ENCODE peak calls at places on chromosomes 2 and 18, in nine cellular contexts. One of them, this sample, is unnamed.
A peak's percentile ranks its signal among the peaks of the same experiment; 100 is the strongest.

GRCh38 chr2:160268382-160268781 is 68.3 kb upstream of the ITGB6 start:
- DNase-seq in caudate nucleus: no peak
- DNase-seq in OCI-LY7: no peak
- DNase-seq in H1: no peak
- DNase-seq in colonic mucosa: no peak
- DNase-seq in pancreas: no peak
- DNase-seq in GM23338: no peak
- DNase-seq in heart right ventricle: no peak
- DNase-seq in Panc1: no peak
- DNase-seq in this sample: no peak

GRCh38 chr2:142682528-142682927 is 194.9 kb upstream of the KYNU start:
- DNase-seq in pancreas: no peak
- DNase-seq in OCI-LY7: no peak
- DNase-seq in H1: no peak
- DNase-seq in caudate nucleus: no peak
- DNase-seq in heart right ventricle: no peak
- DNase-seq in Panc1: no peak
- DNase-seq in GM23338: no peak
- DNase-seq in colonic mucosa: no peak
- DNase-seq in this sample: no peak

GRCh38 chr2:238908960-238909951 is 61.4 kb downstream of the TWIST2 start:
- DNase-seq in caudate nucleus: no peak
- DNase-seq in pancreas: peak; percentile 13
- DNase-seq in GM23338: peak; percentile 40
- DNase-seq in Panc1: no peak
- DNase-seq in heart right ventricle: no peak
- DNase-seq in OCI-LY7: no peak
- DNase-seq in colonic mucosa: no peak
- DNase-seq in H1: no peak
- DNase-seq in this sample: peak; percentile 75

GRCh38 chr2:203582468-203582867 is 47.4 kb upstream of the RAPH1 start:
- DNase-seq in H1: no peak
- DNase-seq in GM23338: no peak
- DNase-seq in pancreas: no peak
- DNase-seq in OCI-LY7: no peak
- DNase-seq in Panc1: no peak
- DNase-seq in caudate nucleus: no peak
- DNase-seq in colonic mucosa: peak; percentile 56
- DNase-seq in heart right ventricle: peak; percentile 18
- DNase-seq in this sample: no peak

GRCh38 chr2:96841707-96842495 is 1.9 kb downstream of the ANKRD23 start:
- DNase-seq in OCI-LY7: no peak
- DNase-seq in heart right ventricle: no peak
- DNase-seq in GM23338: no peak
- DNase-seq in H1: no peak
- DNase-seq in colonic mucosa: no peak
- DNase-seq in pancreas: no peak
- DNase-seq in Panc1: no peak
- DNase-seq in caudate nucleus: no peak
- DNase-seq in this sample: no peak

GRCh38 chr2:24774373-24774772 is 18.8 kb downstream of the PTRHD1 start:
- DNase-seq in caudate nucleus: no peak
- DNase-seq in heart right ventricle: no peak
- DNase-seq in GM23338: no peak
- DNase-seq in H1: no peak
- DNase-seq in pancreas: no peak
- DNase-seq in Panc1: no peak
- DNase-seq in OCI-LY7: no peak
- DNase-seq in colonic mucosa: no peak
- DNase-seq in this sample: no peak

GRCh38 chr18:36265035-36265434 is 32.5 kb upstream of the FHOD3 start:
- DNase-seq in pancreas: no peak
- DNase-seq in GM23338: no peak
- DNase-seq in colonic mucosa: no peak
- DNase-seq in heart right ventricle: no peak
- DNase-seq in H1: no peak
- DNase-seq in caudate nucleus: no peak
- DNase-seq in Panc1: no peak
- DNase-seq in OCI-LY7: no peak
- DNase-seq in this sample: no peak

GRCh38 chr2:240287496-240288086 is 147.1 kb upstream of the OTOS start:
- DNase-seq in Panc1: no peak
- DNase-seq in OCI-LY7: no peak
- DNase-seq in heart right ventricle: no peak
- DNase-seq in pancreas: no peak
- DNase-seq in colonic mucosa: no peak
- DNase-seq in GM23338: no peak
- DNase-seq in caudate nucleus: no peak
- DNase-seq in H1: peak; percentile 33
- DNase-seq in this sample: peak; percentile 54

GRCh38 chr18:57833441-57834101 is 30.5 kb upstream of the ATP8B1 start:
- DNase-seq in GM23338: peak; percentile 13
- DNase-seq in OCI-LY7: no peak
- DNase-seq in pancreas: no peak
- DNase-seq in Panc1: no peak
- DNase-seq in caudate nucleus: no peak
- DNase-seq in colonic mucosa: peak; percentile 34
- DNase-seq in H1: no peak
- DNase-seq in heart right ventricle: no peak
- DNase-seq in this sample: no peak

GRCh38 chr2:240774856-240775255 is 45.2 kb downstream of the KIF1A start:
- DNase-seq in GM23338: no peak
- DNase-seq in H1: no peak
- DNase-seq in pancreas: no peak
- DNase-seq in Panc1: no peak
- DNase-seq in heart right ventricle: no peak
- DNase-seq in colonic mucosa: no peak
- DNase-seq in OCI-LY7: no peak
- DNase-seq in caudate nucleus: no peak
- DNase-seq in this sample: no peak

GRCh38 chr2:161418715-161419337 is 2.7 kb downstream of the TBR1 start:
- DNase-seq in Panc1: no peak
- DNase-seq in H1: peak; percentile 78
- DNase-seq in OCI-LY7: no peak
- DNase-seq in caudate nucleus: no peak
- DNase-seq in pancreas: no peak
- DNase-seq in colonic mucosa: peak; percentile 29
- DNase-seq in heart right ventricle: no peak
- DNase-seq in GM23338: peak; percentile 70
- DNase-seq in this sample: peak; percentile 87

GRCh38 chr18:8423051-8423558 is 186.1 kb upstream of the RAB12 start:
- DNase-seq in GM23338: no peak
- DNase-seq in OCI-LY7: no peak
- DNase-seq in colonic mucosa: no peak
- DNase-seq in pancreas: no peak
- DNase-seq in H1: no peak
- DNase-seq in Panc1: no peak
- DNase-seq in caudate nucleus: no peak
- DNase-seq in heart right ventricle: no peak
- DNase-seq in this sample: no peak

GRCh38 chr2:64753384-64753783 is 99.7 kb upstream of the SERTAD2 start:
- DNase-seq in colonic mucosa: no peak
- DNase-seq in heart right ventricle: no peak
- DNase-seq in caudate nucleus: no peak
- DNase-seq in OCI-LY7: no peak
- DNase-seq in H1: no peak
- DNase-seq in pancreas: no peak
- DNase-seq in Panc1: no peak
- DNase-seq in GM23338: no peak
- DNase-seq in this sample: no peak

GRCh38 chr18:78563110-78563509 is 416.5 kb upstream of the SALL3 start:
- DNase-seq in pancreas: no peak
- DNase-seq in heart right ventricle: no peak
- DNase-seq in OCI-LY7: no peak
- DNase-seq in colonic mucosa: no peak
- DNase-seq in Panc1: no peak
- DNase-seq in caudate nucleus: no peak
- DNase-seq in GM23338: no peak
- DNase-seq in H1: no peak
- DNase-seq in this sample: no peak

GRCh38 chr18:70490008-70490933 is 201.4 kb downstream of the SOCS6 start:
- DNase-seq in OCI-LY7: peak; percentile 25
- DNase-seq in colonic mucosa: peak; percentile 54
- DNase-seq in GM23338: peak; percentile 76
- DNase-seq in Panc1: peak; percentile 24
- DNase-seq in heart right ventricle: peak; percentile 23
- DNase-seq in pancreas: no peak
- DNase-seq in caudate nucleus: no peak
- DNase-seq in H1: no peak
- DNase-seq in this sample: peak; percentile 75

GRCh38 chr2:23803965-23804542 is 122.9 kb downstream of the ATAD2B start:
- DNase-seq in H1: no peak
- DNase-seq in OCI-LY7: peak; percentile 31
- DNase-seq in caudate nucleus: no peak
- DNase-seq in Panc1: no peak
- DNase-seq in pancreas: peak; percentile 39
- DNase-seq in GM23338: peak; percentile 68
- DNase-seq in colonic mucosa: no peak
- DNase-seq in heart right ventricle: peak; percentile 17
- DNase-seq in this sample: peak; percentile 73

GRCh38 chr18:74806700-74807416 is 209.2 kb downstream of the ZNF407 start:
- DNase-seq in heart right ventricle: no peak
- DNase-seq in caudate nucleus: no peak
- DNase-seq in pancreas: no peak
- DNase-seq in H1: no peak
- DNase-seq in GM23338: no peak
- DNase-seq in Panc1: peak; percentile 97
- DNase-seq in OCI-LY7: peak; percentile 64
- DNase-seq in colonic mucosa: no peak
- DNase-seq in this sample: no peak

GRCh38 chr18:74806073-74806472 is 208.4 kb downstream of the ZNF407 start:
- DNase-seq in colonic mucosa: peak; percentile 59
- DNase-seq in caudate nucleus: no peak
- DNase-seq in H1: no peak
- DNase-seq in pancreas: no peak
- DNase-seq in heart right ventricle: no peak
- DNase-seq in OCI-LY7: no peak
- DNase-seq in GM23338: no peak
- DNase-seq in Panc1: no peak
- DNase-seq in this sample: peak; percentile 67

GRCh38 chr18:74803769-74804168 is 206.1 kb downstream of the ZNF407 start:
- DNase-seq in Panc1: no peak
- DNase-seq in GM23338: peak; percentile 7
- DNase-seq in OCI-LY7: no peak
- DNase-seq in colonic mucosa: no peak
- DNase-seq in H1: no peak
- DNase-seq in heart right ventricle: no peak
- DNase-seq in pancreas: no peak
- DNase-seq in caudate nucleus: no peak
- DNase-seq in this sample: no peak

GRCh38 chr18:74803117-74803516 is 205.4 kb downstream of the ZNF407 start:
- DNase-seq in caudate nucleus: no peak
- DNase-seq in pancreas: no peak
- DNase-seq in Panc1: no peak
- DNase-seq in OCI-LY7: no peak
- DNase-seq in heart right ventricle: no peak
- DNase-seq in H1: no peak
- DNase-seq in GM23338: peak; percentile 19
- DNase-seq in colonic mucosa: no peak
- DNase-seq in this sample: no peak

GRCh38 chr18:74804677-74805076 is 207.0 kb downstream of the ZNF407 start:
- DNase-seq in OCI-LY7: peak; percentile 20
- DNase-seq in heart right ventricle: no peak
- DNase-seq in Panc1: no peak
- DNase-seq in pancreas: no peak
- DNase-seq in colonic mucosa: no peak
- DNase-seq in GM23338: peak; percentile 10
- DNase-seq in caudate nucleus: no peak
- DNase-seq in H1: no peak
- DNase-seq in this sample: no peak
- H3K27ac ChIP-seq in OCI-LY7: no peak overlapping the region
- H3K27ac ChIP-seq in heart right ventricle: no peak overlapping the region
- H3K27ac ChIP-seq in Panc1: no peak overlapping the region
- H3K27ac ChIP-seq in pancreas: no peak overlapping the region
- H3K27ac ChIP-seq in colonic mucosa: no peak overlapping the region
- H3K27ac ChIP-seq in GM23338: no peak overlapping the region
- H3K27ac ChIP-seq in caudate nucleus: no peak overlapping the region
- H3K27ac ChIP-seq in H1: no peak overlapping the region
- H3K27ac ChIP-seq in this sample: no peak overlapping the region

DNA sequence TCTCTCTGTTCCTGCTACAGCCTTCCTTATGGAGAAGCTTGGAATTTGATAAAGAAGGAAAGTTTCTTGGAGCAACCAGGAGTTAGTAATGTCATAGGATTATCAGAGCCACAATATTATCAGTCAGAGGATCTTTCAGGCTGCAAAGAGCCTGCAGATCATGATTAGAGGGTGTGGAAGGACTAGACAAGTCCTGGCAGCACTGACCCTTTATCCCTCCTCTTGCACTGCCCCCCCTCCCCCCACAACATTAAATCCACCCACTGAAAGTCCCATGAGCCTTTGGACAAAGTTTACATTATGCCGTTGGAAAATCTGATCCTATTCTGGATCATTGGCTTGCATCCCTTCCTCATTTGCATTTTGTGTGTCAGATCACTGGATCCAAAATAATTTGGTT is 18.7 kb upstream of the IMPA2 start:
- DNase-seq in caudate nucleus: no peak
- DNase-seq in OCI-LY7: no peak
- DNase-seq in Panc1: no peak
- DNase-seq in pancreas: no peak
- DNase-seq in H1: no peak
- DNase-seq in heart right ventricle: no peak
- DNase-seq in GM23338: no peak
- DNase-seq in colonic mucosa: no peak
- DNase-seq in this sample: no peak
- H3K27ac ChIP-seq in caudate nucleus: no peak overlapping the region
- H3K27ac ChIP-seq in OCI-LY7: no peak overlapping the region
- H3K27ac ChIP-seq in Panc1: no peak overlapping the region
- H3K27ac ChIP-seq in pancreas: no peak overlapping the region
- H3K27ac ChIP-seq in H1: no peak overlapping the region
- H3K27ac ChIP-seq in heart right ventricle: no peak overlapping the region
- H3K27ac ChIP-seq in GM23338: no peak overlapping the region
- H3K27ac ChIP-seq in colonic mucosa: no peak overlapping the region
- H3K27ac ChIP-seq in this sample: no peak overlapping the region

DNA sequence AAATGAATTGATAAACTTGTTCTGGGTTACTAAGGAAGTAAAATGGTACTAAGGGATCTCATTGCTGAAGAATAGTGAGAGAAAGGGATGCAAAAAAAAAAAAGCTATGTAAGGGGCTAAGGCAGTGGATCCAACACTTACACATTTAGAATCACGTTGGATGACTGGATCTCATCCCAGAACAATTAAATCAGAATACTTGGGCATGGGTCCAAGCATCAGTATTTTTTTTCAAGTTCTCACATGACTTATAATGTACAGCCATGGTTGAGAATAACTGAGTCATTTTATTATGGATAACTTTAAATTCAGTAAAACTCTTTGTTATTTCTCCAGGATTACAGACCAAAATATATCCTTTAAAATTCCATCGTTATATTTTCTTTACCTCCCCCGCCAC is 8.5 kb downstream of the DSC1 start:
- DNase-seq in GM23338: no peak
- DNase-seq in H1: no peak
- DNase-seq in heart right ventricle: no peak
- DNase-seq in colonic mucosa: no peak
- DNase-seq in Panc1: no peak
- DNase-seq in pancreas: no peak
- DNase-seq in caudate nucleus: no peak
- DNase-seq in OCI-LY7: no peak
- DNase-seq in this sample: no peak
- H3K27ac ChIP-seq in GM23338: no peak overlapping the region
- H3K27ac ChIP-seq in H1: no peak overlapping the region
- H3K27ac ChIP-seq in heart right ventricle: no peak overlapping the region
- H3K27ac ChIP-seq in colonic mucosa: no peak overlapping the region
- H3K27ac ChIP-seq in Panc1: no peak overlapping the region
- H3K27ac ChIP-seq in pancreas: no peak overlapping the region
- H3K27ac ChIP-seq in caudate nucleus: no peak overlapping the region
- H3K27ac ChIP-seq in OCI-LY7: no peak overlapping the region
- H3K27ac ChIP-seq in this sample: no peak overlapping the region

GRCh38 chr2:1499033-1499795 is 86.0 kb downstream of the TPO start:
- DNase-seq in Panc1: no peak
- DNase-seq in pancreas: no peak
- DNase-seq in colonic mucosa: no peak
- DNase-seq in OCI-LY7: no peak
- DNase-seq in H1: no peak
- DNase-seq in GM23338: no peak
- DNase-seq in heart right ventricle: no peak
- DNase-seq in caudate nucleus: no peak
- DNase-seq in this sample: no peak
- H3K27ac ChIP-seq in Panc1: no peak overlapping the region
- H3K27ac ChIP-seq in pancreas: no peak overlapping the region
- H3K27ac ChIP-seq in colonic mucosa: no peak overlapping the region
- H3K27ac ChIP-seq in OCI-LY7: no peak overlapping the region
- H3K27ac ChIP-seq in H1: no peak overlapping the region
- H3K27ac ChIP-seq in GM23338: no peak overlapping the region
- H3K27ac ChIP-seq in heart right ventricle: no peak overlapping the region
- H3K27ac ChIP-seq in caudate nucleus: no peak overlapping the region
- H3K27ac ChIP-seq in this sample: no peak overlapping the region